ENCODE peak calls at places on chromosomes 12 and 14, in seven cellular contexts. K is stimulated activated CD4-positive, alpha-beta T cell treated with anti-CD3 and anti-CD28 coated beads, Interleukin-4, amount 100 ng/mL, for 4 hours; H is COR-L47; B is HT1080; I is LNCaP clone FGC; X is GM23248; S is kidney glomerular epithelial cell. C is an unnamed sample.

GRCh38 chr12:118059645-118060275 is 1.2 kb downstream of the WSB2 start:
- DNase-seq in H (no peak), X (peak; percentile 47), K (no peak), I (no peak), S (peak; percentile 28), B (no peak), C (no peak)

GRCh38 chr14:30312214-30312613 is 246.7 kb upstream of the G2E3 start:
- DNase-seq in B (no peak), X (no peak), K (no peak), I (no peak), H (no peak), S (no peak), C (no peak)

GRCh38 chr12:10205251-10205807 is 7.3 kb upstream of the GABARAPL1 start:
- DNase-seq in X (peak; percentile 79), B (peak; percentile 17), H (no peak), I (no peak), K (no peak), S (no peak), C (no peak)

GRCh38 chr12:29427964-29428363 is 47.0 kb upstream of the ERGIC2 start:
- DNase-seq in S (no peak), X (no peak), I (no peak), K (no peak), H (no peak), B (no peak), C (peak; percentile 9)

GRCh38 chr12:122403115-122403770 is 19.2 kb downstream of the CLIP1 start:
- DNase-seq in H (no peak), K (no peak), B (no peak), I (no peak), S (no peak), X (no peak), C (no peak)

GRCh38 chr12:25591132-25591531 is 38.0 kb upstream of the LMNTD1 start:
- DNase-seq in B (peak; percentile 6), X (no peak), I (no peak), K (no peak), H (no peak), S (no peak), C (no peak)

GRCh38 chr14:38507299-38507698 is 251.4 kb upstream of the CLEC14A start:
- DNase-seq in B (no peak), X (no peak), K (no peak), I (no peak), S (no peak), H (no peak), C (no peak)

GRCh38 chr12:124551268-124552144 is 15.9 kb downstream of the NCOR2 start:
- DNase-seq in K (no peak), X (no peak), S (no peak), B (no peak), I (no peak), H (peak; percentile 73), C (no peak)

GRCh38 chr12:4849024-4849594 is 60.6 kb upstream of the KCNA1 start:
- DNase-seq in B (no peak), X (peak; percentile 60), I (no peak), S (peak; percentile 1), K (no peak), H (no peak), C (peak; percentile 38)

GRCh38 chr12:52148541-52149181 is 43.2 kb downstream of the KRT80 start:
- DNase-seq in K (no peak), B (peak; percentile 72), H (peak; percentile 22), X (peak; percentile 29), I (no peak), S (peak; percentile 37), C (peak; percentile 94)

GRCh38 chr14:104135121-104135903 is 3.1 kb upstream of the KIF26A start:
- DNase-seq in S (no peak), B (no peak), X (peak; percentile 34), K (no peak), I (no peak), H (no peak), C (no peak)

GRCh38 chr12:110330124-110330523 is 49.1 kb downstream of the ATP2A2 start:
- DNase-seq in I (no peak), K (no peak), X (no peak), S (no peak), H (no peak), B (no peak), C (no peak)

GRCh38 chr12:7905071-7905470 is 30.9 kb downstream of the SLC2A3 start:
- DNase-seq in I (no peak), H (peak; percentile 3), B (no peak), K (no peak), X (no peak), S (no peak), C (peak; percentile 17)

GRCh38 chr14:89613260-89614008 is 196.4 kb upstream of the FOXN3 start:
- DNase-seq in B (no peak), K (no peak), S (no peak), X (no peak), H (no peak), I (no peak), C (no peak)

GRCh38 chr12:79692860-79693605 is 2.3 kb upstream of the PAWR start:
- DNase-seq in I (no peak), S (no peak), H (no peak), B (peak; percentile 21), K (no peak), X (peak; percentile 69), C (peak; percentile 68)

GRCh38 chr12:132194056-132194455 is 49.8 kb downstream of the NOC4L start:
- DNase-seq in I (no peak), K (no peak), B (no peak), S (no peak), X (peak; percentile 13), H (no peak), C (no peak)

GRCh38 chr12:89117448-89118034 is 234.8 kb downstream of the DUSP6 start:
- DNase-seq in S (no peak), B (peak; percentile 74), K (no peak), X (no peak), I (peak; percentile 85), H (no peak), C (peak; percentile 90)

GRCh38 chr12:128116537-128116936 is 150.4 kb upstream of the TMEM132C start:
- DNase-seq in S (no peak), B (no peak), X (no peak), H (no peak), K (no peak), I (no peak), C (no peak)

GRCh38 chr12:32983968-32984367 is 87.4 kb upstream of the PKP2 start:
- DNase-seq in H (peak; percentile 80), K (no peak), X (no peak), I (no peak), S (no peak), B (peak; percentile 57), C (peak; percentile 38)

GRCh38 chr14:105487986-105488777 is 1.5 kb downstream of the CRIP1 start:
- DNase-seq in I (no peak), X (no peak), K (no peak), H (no peak), B (no peak), S (no peak), C (no peak)

GRCh38 chr12:124527861-124528561 is 39.4 kb downstream of the NCOR2 start:
- DNase-seq in S (no peak), H (peak; percentile 68), K (no peak), X (peak; percentile 81), I (no peak), B (no peak), C (no peak)

GRCh38 chr14:101503431-101504095 is 57.7 kb upstream of the DIO3 start:
- DNase-seq in H (no peak), I (no peak), K (no peak), S (no peak), B (no peak), X (no peak), C (no peak)

GRCh38 chr12:57448669-57449068 is 6.4 kb upstream of the INHBE start:
- DNase-seq in H (no peak), K (no peak), S (no peak), B (no peak), I (no peak), X (no peak), C (no peak)

GRCh38 chr14:105941226-105942166 is 415.1 kb downstream of the TMEM121 start:
- DNase-seq in H (no peak), X (no peak), S (no peak), B (no peak), I (no peak), K (no peak), C (no peak)

GRCh38 chr12:48459259-48459658 is 13.1 kb upstream of the ANP32D start:
- DNase-seq in B (no peak), K (no peak), S (no peak), X (no peak), H (no peak), I (no peak), C (no peak)

GRCh38 chr12:32843528-32844095 is 53.0 kb downstream of the PKP2 start:
- DNase-seq in K (no peak), B (no peak), X (peak; percentile 2), S (no peak), H (no peak), I (no peak), C (peak; percentile 14)

GRCh38 chr12:120328228-120328627 is 649 bp upstream of the PLA2G1B start:
- DNase-seq in B (no peak), K (no peak), H (no peak), I (no peak), X (no peak), S (no peak), C (no peak)